ENCODE peak calls at places on chromosome 11, in four cellular contexts. One of them, this sample, is unnamed.

GRCh38 chr11:83033972-83034672 is 37.6 kb downstream of the RAB30 start:
- DNase-seq in DND-41: no peak
- DNase-seq in dorsolateral prefrontal cortex: no peak
- DNase-seq in ovary: peak
- DNase-seq in this sample: peak

GRCh38 chr11:2518112-2518982 is 73.5 kb downstream of the KCNQ1 start:
- DNase-seq in DND-41: no peak
- DNase-seq in dorsolateral prefrontal cortex: peak
- DNase-seq in ovary: peak
- DNase-seq in this sample: no peak

GRCh38 chr11:17827006-17827405 is 92.4 kb downstream of the KCNC1 start:
- DNase-seq in DND-41: no peak
- DNase-seq in dorsolateral prefrontal cortex: no peak
- DNase-seq in ovary: no peak
- DNase-seq in this sample: no peak

GRCh38 chr11:131674051-131674755 is 303.8 kb downstream of the NTM start:
- DNase-seq in DND-41: peak
- DNase-seq in dorsolateral prefrontal cortex: peak
- DNase-seq in ovary: peak
- DNase-seq in this sample: peak

GRCh38 chr11:113296447-113297205 is 17.8 kb upstream of the TTC12 start:
- DNase-seq in DND-41: no peak
- DNase-seq in dorsolateral prefrontal cortex: no peak
- DNase-seq in ovary: peak
- DNase-seq in this sample: no peak

GRCh38 chr11:112223125-112223524 is 3.1 kb upstream of the PTS start:
- DNase-seq in DND-41: no peak
- DNase-seq in dorsolateral prefrontal cortex: no peak
- DNase-seq in ovary: no peak
- DNase-seq in this sample: no peak

GRCh38 chr11:58787903-58788302 is 56.2 kb upstream of the GLYAT start:
- DNase-seq in DND-41: no peak
- DNase-seq in dorsolateral prefrontal cortex: no peak
- DNase-seq in ovary: no peak
- DNase-seq in this sample: no peak

GRCh38 chr11:72932132-72932570 is 117.9 kb downstream of the ATG16L2 start:
- DNase-seq in DND-41: no peak
- DNase-seq in dorsolateral prefrontal cortex: no peak
- DNase-seq in ovary: no peak
- DNase-seq in this sample: no peak

GRCh38 chr11:65184146-65184545 is 2.4 kb downstream of the CAPN1 start:
- DNase-seq in DND-41: no peak
- DNase-seq in dorsolateral prefrontal cortex: no peak
- DNase-seq in ovary: no peak
- DNase-seq in this sample: no peak

GRCh38 chr11:32983506-32983905 is 32.2 kb upstream of the DEPDC7 start:
- DNase-seq in DND-41: no peak
- DNase-seq in dorsolateral prefrontal cortex: no peak
- DNase-seq in ovary: no peak
- DNase-seq in this sample: no peak

GRCh38 chr11:70433966-70434812 is 35.9 kb downstream of the CTTN start:
- DNase-seq in DND-41: no peak
- DNase-seq in dorsolateral prefrontal cortex: no peak
- DNase-seq in ovary: no peak
- DNase-seq in this sample: no peak

GRCh38 chr11:43582837-43583462 is 97.6 kb upstream of the HSD17B12 start:
- DNase-seq in DND-41: no peak
- DNase-seq in dorsolateral prefrontal cortex: no peak
- DNase-seq in ovary: no peak
- DNase-seq in this sample: no peak

GRCh38 chr11:78197816-78198215 is 9.1 kb downstream of the USP35 start:
- DNase-seq in DND-41: no peak
- DNase-seq in dorsolateral prefrontal cortex: peak
- DNase-seq in ovary: no peak
- DNase-seq in this sample: no peak

GRCh38 chr11:130315354-130315970 is 745 bp upstream of the ZBTB44 start:
- DNase-seq in DND-41: peak
- DNase-seq in dorsolateral prefrontal cortex: peak
- DNase-seq in ovary: peak
- DNase-seq in this sample: peak

GRCh38 chr11:105321696-105322095 is 182.1 kb upstream of the CARD18 start:
- DNase-seq in DND-41: no peak
- DNase-seq in dorsolateral prefrontal cortex: no peak
- DNase-seq in ovary: no peak
- DNase-seq in this sample: no peak

GRCh38 chr11:123351375-123351774 is 78.7 kb upstream of the GRAMD1B start:
- DNase-seq in DND-41: no peak
- DNase-seq in dorsolateral prefrontal cortex: peak
- DNase-seq in ovary: peak
- DNase-seq in this sample: peak

GRCh38 chr11:30873924-30874323 is 287.8 kb upstream of the MPPED2 start:
- DNase-seq in DND-41: no peak
- DNase-seq in dorsolateral prefrontal cortex: no peak
- DNase-seq in ovary: no peak
- DNase-seq in this sample: no peak

GRCh38 chr11:70480711-70481110 is 82.4 kb downstream of the CTTN start:
- DNase-seq in DND-41: no peak
- DNase-seq in dorsolateral prefrontal cortex: no peak
- DNase-seq in ovary: no peak
- DNase-seq in this sample: no peak

GRCh38 chr11:56013805-56014204 is 13.6 kb upstream of the OR5AS1 start:
- DNase-seq in DND-41: no peak
- DNase-seq in dorsolateral prefrontal cortex: no peak
- DNase-seq in ovary: no peak
- DNase-seq in this sample: no peak

GRCh38 chr11:116861539-116861938 is 24.1 kb upstream of the APOA1 start:
- DNase-seq in DND-41: no peak
- DNase-seq in dorsolateral prefrontal cortex: no peak
- DNase-seq in ovary: no peak
- DNase-seq in this sample: no peak

GRCh38 chr11:11230802-11231562 is 122.1 kb downstream of the CSNK2A3 start:
- DNase-seq in DND-41: peak
- DNase-seq in dorsolateral prefrontal cortex: no peak
- DNase-seq in ovary: no peak
- DNase-seq in this sample: no peak

GRCh38 chr11:94326947-94327346 is 22.6 kb downstream of the IZUMO1R start:
- DNase-seq in DND-41: no peak
- DNase-seq in dorsolateral prefrontal cortex: no peak
- DNase-seq in ovary: no peak
- DNase-seq in this sample: no peak

GRCh38 chr11:119087747-119088241 is 3.1 kb downstream of the HMBS start:
- DNase-seq in DND-41: no peak
- DNase-seq in dorsolateral prefrontal cortex: no peak
- DNase-seq in ovary: no peak
- DNase-seq in this sample: no peak

GRCh38 chr11:10862446-10862845 is 4.6 kb upstream of the ZBED5 start:
- DNase-seq in DND-41: no peak
- DNase-seq in dorsolateral prefrontal cortex: no peak
- DNase-seq in ovary: no peak
- DNase-seq in this sample: no peak

GRCh38 chr11:48101044-48101733 is 115.4 kb upstream of the OR4B1 start:
- DNase-seq in DND-41: no peak
- DNase-seq in dorsolateral prefrontal cortex: no peak
- DNase-seq in ovary: no peak
- DNase-seq in this sample: no peak

GRCh38 chr11:4048340-4048739 is 46.3 kb upstream of the RRM1 start:
- DNase-seq in DND-41: no peak
- DNase-seq in dorsolateral prefrontal cortex: no peak
- DNase-seq in ovary: no peak
- DNase-seq in this sample: no peak

GRCh38 chr11:96331556-96332168 is 11.3 kb downstream of the MAML2 start:
- DNase-seq in DND-41: no peak
- DNase-seq in dorsolateral prefrontal cortex: no peak
- DNase-seq in ovary: no peak
- DNase-seq in this sample: no peak
- H3K27ac ChIP-seq in DND-41: no peak
- H3K27ac ChIP-seq in dorsolateral prefrontal cortex: no peak
- H3K27ac ChIP-seq in ovary: peak
- H3K27ac ChIP-seq in this sample: no peak

GRCh38 chr11:121932646-121933185 is 183.3 kb downstream of the BLID start:
- DNase-seq in DND-41: no peak
- DNase-seq in dorsolateral prefrontal cortex: no peak
- DNase-seq in ovary: no peak
- DNase-seq in this sample: no peak
- H3K27ac ChIP-seq in DND-41: no peak
- H3K27ac ChIP-seq in dorsolateral prefrontal cortex: no peak
- H3K27ac ChIP-seq in ovary: no peak
- H3K27ac ChIP-seq in this sample: no peak

GRCh38 chr11:8809185-8809584 is 101.8 kb upstream of the AKIP1 start:
- DNase-seq in DND-41: no peak
- DNase-seq in dorsolateral prefrontal cortex: no peak
- DNase-seq in ovary: no peak
- DNase-seq in this sample: no peak
- H3K27ac ChIP-seq in DND-41: no peak
- H3K27ac ChIP-seq in dorsolateral prefrontal cortex: peak
- H3K27ac ChIP-seq in ovary: peak
- H3K27ac ChIP-seq in this sample: peak

GRCh38 chr11:61037694-61038093 is 64.6 kb upstream of the CD5 start:
- DNase-seq in DND-41: no peak
- DNase-seq in dorsolateral prefrontal cortex: peak
- DNase-seq in ovary: no peak
- DNase-seq in this sample: no peak

GRCh38 chr11:61032824-61033223 is 61.3 kb downstream of the CD6 start:
- DNase-seq in DND-41: no peak
- DNase-seq in dorsolateral prefrontal cortex: no peak
- DNase-seq in ovary: no peak
- DNase-seq in this sample: no peak

GRCh38 chr11:61035086-61035835 is 63.8 kb downstream of the CD6 start:
- DNase-seq in DND-41: no peak
- DNase-seq in dorsolateral prefrontal cortex: no peak
- DNase-seq in ovary: no peak
- DNase-seq in this sample: no peak
- H3K27ac ChIP-seq in DND-41: no peak
- H3K27ac ChIP-seq in dorsolateral prefrontal cortex: no peak
- H3K27ac ChIP-seq in ovary: no peak
- H3K27ac ChIP-seq in this sample: no peak

GRCh38 chr11:86016451-86016850 is 52.4 kb downstream of the PICALM start:
- DNase-seq in DND-41: no peak
- DNase-seq in dorsolateral prefrontal cortex: no peak
- DNase-seq in ovary: no peak
- DNase-seq in this sample: no peak
- H3K27ac ChIP-seq in DND-41: no peak
- H3K27ac ChIP-seq in dorsolateral prefrontal cortex: no peak
- H3K27ac ChIP-seq in ovary: no peak
- H3K27ac ChIP-seq in this sample: no peak

DNA sequence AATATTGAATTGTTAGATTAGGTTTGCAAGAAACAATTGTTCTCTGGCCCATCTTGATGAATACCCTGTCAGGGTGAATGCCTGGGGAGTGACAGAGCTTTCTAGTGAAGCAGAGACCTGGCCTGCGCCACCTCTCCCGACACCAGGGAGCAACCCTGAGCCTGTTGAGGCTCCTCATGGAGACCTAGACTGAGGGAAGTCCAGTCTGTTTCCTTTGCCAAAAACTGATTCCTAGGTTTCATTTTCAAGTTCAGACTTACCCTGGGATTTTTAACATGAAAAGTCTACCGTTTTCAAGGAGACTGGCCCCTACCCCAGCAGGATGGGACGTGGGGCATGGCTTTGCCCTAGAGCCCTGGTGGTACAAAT is 173.7 kb upstream of the SORL1-AS1 start:
- DNase-seq in DND-41: no peak
- DNase-seq in dorsolateral prefrontal cortex: no peak
- DNase-seq in ovary: no peak
- DNase-seq in this sample: no peak
- H3K27ac ChIP-seq in DND-41: no peak
- H3K27ac ChIP-seq in dorsolateral prefrontal cortex: peak
- H3K27ac ChIP-seq in ovary: no peak
- H3K27ac ChIP-seq in this sample: no peak

GRCh38 chr11:35928688-35929087 is 15.2 kb upstream of the LDLRAD3 start:
- DNase-seq in DND-41: no peak
- DNase-seq in dorsolateral prefrontal cortex: no peak
- DNase-seq in ovary: no peak
- DNase-seq in this sample: no peak
- H3K27ac ChIP-seq in DND-41: no peak
- H3K27ac ChIP-seq in dorsolateral prefrontal cortex: no peak
- H3K27ac ChIP-seq in ovary: no peak
- H3K27ac ChIP-seq in this sample: no peak

DNA sequence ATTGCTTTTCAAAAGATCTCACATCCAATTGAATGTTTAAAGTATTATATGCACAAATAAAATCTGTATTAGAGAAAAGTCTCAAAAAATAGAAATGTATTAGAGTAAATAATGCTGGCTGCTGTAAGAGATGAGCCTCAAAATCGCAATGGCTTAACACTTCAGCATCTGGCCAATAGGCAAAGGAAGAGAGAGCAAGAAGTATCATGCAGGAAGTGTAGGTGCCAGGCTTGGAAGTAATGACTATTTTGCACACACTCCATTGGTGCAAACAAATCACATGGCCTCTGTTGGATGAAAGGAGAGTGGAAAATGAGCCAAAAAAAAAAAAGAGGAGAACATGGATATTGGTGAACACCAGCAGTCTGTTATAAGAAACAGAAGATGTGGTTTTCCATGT is 193.0 kb upstream of the E2F8 start:
- DNase-seq in DND-41: no peak
- DNase-seq in dorsolateral prefrontal cortex: no peak
- DNase-seq in ovary: no peak
- DNase-seq in this sample: no peak
- H3K27ac ChIP-seq in DND-41: no peak
- H3K27ac ChIP-seq in dorsolateral prefrontal cortex: peak
- H3K27ac ChIP-seq in ovary: no peak
- H3K27ac ChIP-seq in this sample: no peak

DNA sequence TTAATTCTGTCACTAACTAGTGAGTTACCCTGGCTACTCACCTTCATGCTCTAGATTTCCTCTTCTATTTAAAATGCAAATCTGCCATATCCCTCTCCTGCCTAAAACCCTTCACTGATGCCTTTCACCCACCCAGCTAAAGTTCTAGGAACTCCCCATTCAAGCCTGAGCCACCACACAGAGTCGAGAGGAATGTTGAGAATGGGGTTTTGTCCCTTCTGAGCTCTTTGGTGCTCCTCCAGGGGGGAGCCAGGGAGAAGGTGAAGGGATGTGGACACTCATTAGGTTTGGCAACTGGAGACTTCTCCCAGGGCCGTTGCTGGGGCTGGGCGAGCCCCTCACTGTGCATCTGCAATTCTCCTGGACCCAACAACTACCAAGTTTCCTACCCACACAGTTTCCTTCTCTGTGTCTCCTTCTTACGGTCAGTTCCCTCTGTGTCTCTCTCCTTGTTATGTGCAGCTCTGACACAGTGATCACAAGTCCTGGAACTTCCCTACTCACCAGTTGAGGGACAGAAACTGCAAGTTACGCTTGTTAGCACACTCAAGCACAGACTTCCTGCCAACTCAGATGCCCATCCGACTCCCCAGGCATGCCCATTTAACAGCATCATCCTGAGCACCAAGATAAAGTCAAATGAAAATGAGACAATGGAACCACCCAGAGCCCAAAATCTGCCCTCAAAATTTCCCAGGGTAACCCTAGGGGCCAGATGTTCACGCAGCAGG is 6.5 kb upstream of the IL10RA start:
- DNase-seq in DND-41: no peak
- DNase-seq in dorsolateral prefrontal cortex: no peak
- DNase-seq in ovary: no peak
- DNase-seq in this sample: no peak
- H3K27ac ChIP-seq in DND-41: no peak
- H3K27ac ChIP-seq in dorsolateral prefrontal cortex: peak
- H3K27ac ChIP-seq in ovary: no peak
- H3K27ac ChIP-seq in this sample: no peak

This sample was measured in substantia nigra.